ENCODE peak calls at places on chromosomes 3 and 15, in six cellular contexts. N is activated CD4-positive, alpha-beta memory T cell treated with anti-CD3 and anti-CD28 coated beads, Interleukin-2, amount 10 ng/mL, durations not matched to agents 7 days and 5 days; G is left colon; L is memory B cell; B is heart left ventricle; M is brain microvascular endothelial cell. K is an unnamed sample.

GRCh38 chr3:155727836-155728235 is 17.0 kb downstream of the PLCH1 start:
- DNase-seq in N (no peak), M (no peak), G (no peak), L (no peak), B (no peak), K (no peak)

GRCh38 chr15:78263907-78264303 is 457 bp upstream of the DNAJA4 start:
- DNase-seq in L (no peak), M (no peak), N (no peak), B (no peak), G (peak), K (no peak)

GRCh38 chr3:53974314-53974713 is 82.7 kb upstream of the SELENOK start:
- DNase-seq in N (no peak), B (no peak), M (no peak), L (no peak), G (no peak), K (no peak)

GRCh38 chr3:20043398-20043797 is 3.2 kb downstream of the KAT2B start:
- DNase-seq in N (peak), L (peak), G (peak), B (peak), M (peak), K (peak)

GRCh38 chr15:64472161-64472560 is 11.8 kb downstream of the ZNF609 start:
- DNase-seq in B (no peak), M (no peak), L (no peak), N (no peak), G (no peak), K (no peak)

GRCh38 chr3:194296448-194296831 is 54.7 kb downstream of the CPN2 start:
- DNase-seq in G (no peak), N (no peak), M (peak), B (no peak), L (no peak), K (no peak)

GRCh38 chr3:48416546-48416945 is 13.3 kb downstream of the PLXNB1 start:
- DNase-seq in B (no peak), L (no peak), N (no peak), G (no peak), M (no peak), K (no peak)

GRCh38 chr3:66039590-66039887 is 821 bp upstream of the MAGI1 start:
- DNase-seq in L (no peak), G (peak), M (peak), B (peak), N (no peak), K (no peak)

GRCh38 chr15:73183071-73183470 is 130.8 kb downstream of the NEO1 start:
- DNase-seq in N (no peak), L (no peak), B (no peak), M (no peak), G (no peak), K (no peak)

GRCh38 chr3:193674714-193675113 is 81.7 kb downstream of the OPA1 start:
- DNase-seq in L (no peak), B (no peak), N (no peak), G (no peak), M (no peak), K (no peak)

GRCh38 chr3:50567011-50567385 is 549 bp downstream of the C3orf18 start:
- DNase-seq in M (no peak), B (no peak), L (no peak), N (no peak), G (no peak), K (no peak)

GRCh38 chr3:64321747-64322146 is 96.5 kb upstream of the PRICKLE2 start:
- DNase-seq in N (no peak), L (no peak), G (no peak), M (peak), B (no peak), K (no peak)

GRCh38 chr3:133282239-133282638 is 117.6 kb upstream of the BFSP2 start:
- DNase-seq in L (no peak), B (no peak), M (peak), G (no peak), N (no peak), K (no peak)

GRCh38 chr3:186538779-186539178 is 5.4 kb downstream of the CRYGS start:
- DNase-seq in N (no peak), M (no peak), L (no peak), B (no peak), G (no peak), K (no peak)

GRCh38 chr3:43953814-43954241 is 263.1 kb downstream of the ABHD5 start:
- DNase-seq in N (no peak), M (peak), G (no peak), L (no peak), B (no peak), K (no peak)

GRCh38 chr3:172347895-172348680 is 100.2 kb downstream of the GHSR start:
- DNase-seq in G (no peak), B (no peak), N (no peak), M (no peak), L (no peak), K (no peak)

GRCh38 chr3:66158933-66159332 is 61.9 kb upstream of the SLC25A26 start:
- DNase-seq in G (no peak), L (no peak), N (no peak), M (no peak), B (no peak), K (no peak)

GRCh38 chr15:33675246-33675645 is 293.1 kb upstream of the CHRM5 start:
- DNase-seq in L (no peak), M (peak), G (no peak), B (no peak), N (no peak), K (no peak)

GRCh38 chr3:59563072-59563605 is 513.3 kb upstream of the CFAP20DC start:
- DNase-seq in N (no peak), G (no peak), B (no peak), M (no peak), L (no peak), K (no peak)

GRCh38 chr15:51735611-51736010 is 1.8 kb downstream of the LYSMD2 start:
- DNase-seq in B (no peak), G (no peak), M (no peak), L (no peak), N (peak), K (peak)

GRCh38 chr15:63488432-63488910 is 15.9 kb upstream of the USP3 start:
- DNase-seq in G (no peak), B (no peak), N (peak), L (no peak), M (no peak), K (no peak)

GRCh38 chr3:9399746-9400145 is 2.3 kb downstream of the SETD5 start:
- DNase-seq in L (no peak), G (peak), N (no peak), M (peak), B (peak), K (no peak)

GRCh38 chr15:42608110-42608531 is 32.7 kb downstream of the STARD9 start:
- DNase-seq in L (peak), N (peak), G (no peak), B (peak), M (peak), K (no peak)

GRCh38 chr3:138861755-138862333 is 27.1 kb upstream of the PIK3CB start:
- DNase-seq in L (no peak), M (peak), B (no peak), G (peak), N (no peak), K (no peak)

GRCh38 chr3:13108861-13109260 is 35.6 kb upstream of the IQSEC1 start:
- DNase-seq in L (no peak), B (no peak), N (no peak), G (no peak), M (no peak), K (no peak)

GRCh38 chr15:35911052-35911780 is 365.3 kb upstream of the DPH6 start:
- DNase-seq in L (no peak), G (no peak), N (no peak), B (no peak), M (no peak), K (no peak)

GRCh38 chr3:176651622-176652021 is 545.7 kb downstream of the TBL1XR1 start:
- DNase-seq in L (no peak), B (no peak), G (no peak), M (no peak), N (no peak), K (no peak)

GRCh38 chr15:60372756-60373155 is 25.0 kb downstream of the ANXA2 start:
- DNase-seq in G (no peak), M (no peak), N (no peak), B (no peak), L (no peak), K (no peak)

GRCh38 chr3:170499562-170500156 is 81.0 kb downstream of the CLDN11 start:
- DNase-seq in N (peak), G (peak), L (no peak), M (peak), B (no peak), K (no peak)

GRCh38 chr3:167929937-167930336 is 165.8 kb downstream of the GOLIM4 start:
- DNase-seq in L (no peak), B (no peak), M (no peak), N (no peak), G (no peak), K (no peak)

GRCh38 chr3:138935864-138936762 is 10.8 kb downstream of the FOXL2 start:
- DNase-seq in G (peak), M (peak), N (peak), B (peak), L (peak), K (peak)

GRCh38 chr15:62138124-62138523 is 27.0 kb downstream of the C2CD4B start:
- DNase-seq in B (no peak), N (no peak), M (peak), L (no peak), G (no peak), K (no peak)

GRCh38 chr15:36571301-36571700 is 8.1 kb upstream of the CDIN1 start:
- DNase-seq in N (no peak), L (no peak), B (no peak), M (peak), G (no peak), K (no peak)

GRCh38 chr3:73813291-73813977 is 188.7 kb upstream of the PDZRN3 start:
- DNase-seq in L (no peak), G (no peak), N (no peak), B (no peak), M (peak), K (no peak)